ENCODE peak calls at places on chromosome 18, in six cellular contexts. L, F, R, J, Y and C are unnamed samples.

GRCh38 chr18:3619222-3619621 is 169.2 kb downstream of the TGIF1 start:
- DNase-seq in L (no peak), F (no peak), R (no peak), J (no peak), Y (no peak), C (no peak)

GRCh38 chr18:76005632-76006031 is 489.4 kb downstream of the ZNF516 start:
- DNase-seq in L (no peak), F (no peak), R (no peak), J (no peak), Y (no peak), C (no peak)

GRCh38 chr18:76464281-76465259 is 30.5 kb downstream of the ZNF516 start:
- DNase-seq in L (no peak), F (no peak), R (no peak), J (no peak), Y (no peak), C (no peak)

GRCh38 chr18:35186491-35187034 is 54.3 kb upstream of the ZNF397 start:
- DNase-seq in L (no peak), F (no peak), R (no peak), J (no peak), Y (no peak), C (no peak)

GRCh38 chr18:75757951-75758350 is 330.4 kb upstream of the SMIM21 start:
- DNase-seq in L (no peak), F (no peak), R (no peak), J (no peak), Y (no peak), C (no peak)

GRCh38 chr18:269480-270090 is 1.7 kb upstream of the THOC1 start:
- DNase-seq in L (no peak), F (no peak), R (no peak), J (no peak), Y (no peak), C (no peak)

GRCh38 chr18:79567481-79568147 is 112.0 kb upstream of the CTDP1 start:
- DNase-seq in L (no peak), F (no peak), R (peak), J (no peak), Y (peak), C (no peak)

GRCh38 chr18:76466410-76466991 is 28.5 kb downstream of the ZNF516 start:
- DNase-seq in L (no peak), F (no peak), R (no peak), J (no peak), Y (no peak), C (no peak)

GRCh38 chr18:48827321-48828200 is 123.2 kb downstream of the SMAD7 start:
- DNase-seq in L (no peak), F (no peak), R (peak), J (peak), Y (peak), C (no peak)

GRCh38 chr18:48735070-48735676 is 196.3 kb downstream of the CTIF start:
- DNase-seq in L (no peak), F (no peak), R (no peak), J (no peak), Y (peak), C (no peak)

GRCh38 chr18:76686737-76687231 is 135.6 kb upstream of the ZNF236 start:
- DNase-seq in L (peak), F (peak), R (peak), J (peak), Y (peak), C (peak)

GRCh38 chr18:58992301-58993231 is 127.9 kb downstream of the ZNF532 start:
- DNase-seq in L (no peak), F (peak), R (no peak), J (no peak), Y (no peak), C (no peak)

GRCh38 chr18:57683470-57683869 is 61.8 kb upstream of the NARS1 start:
- DNase-seq in L (no peak), F (no peak), R (no peak), J (no peak), Y (no peak), C (no peak)

GRCh38 chr18:49875783-49876182 is 62.5 kb upstream of the ACAA2 start:
- DNase-seq in L (no peak), F (no peak), R (no peak), J (no peak), Y (no peak), C (no peak)

GRCh38 chr18:69974365-69974764 is 26.7 kb upstream of the CD226 start:
- DNase-seq in L (no peak), F (no peak), R (no peak), J (no peak), Y (peak), C (no peak)

GRCh38 chr18:60446821-60447220 is 74.2 kb upstream of the MC4R start:
- DNase-seq in L (no peak), F (no peak), R (no peak), J (no peak), Y (no peak), C (no peak)

GRCh38 chr18:63185979-63186378 is 133.6 kb downstream of the BCL2 start:
- DNase-seq in L (no peak), F (no peak), R (no peak), J (no peak), Y (peak), C (no peak)

GRCh38 chr18:49733896-49734585 is 79.3 kb downstream of the ACAA2 start:
- DNase-seq in L (peak), F (no peak), R (no peak), J (no peak), Y (no peak), C (no peak)

GRCh38 chr18:61334951-61335736 is 1.9 kb downstream of the CDH20 start:
- DNase-seq in L (no peak), F (no peak), R (no peak), J (no peak), Y (no peak), C (no peak)

GRCh38 chr18:33944493-33944892 is 280.2 kb downstream of the NOL4 start:
- DNase-seq in L (no peak), F (no peak), R (no peak), J (no peak), Y (no peak), C (no peak)

GRCh38 chr18:50933684-50934083 is 34.2 kb upstream of the ELAC1 start:
- DNase-seq in L (no peak), F (no peak), R (no peak), J (no peak), Y (no peak), C (peak)

GRCh38 chr18:2572144-2572682 is 856 bp downstream of the NDC80 start:
- DNase-seq in L (no peak), F (no peak), R (no peak), J (no peak), Y (no peak), C (peak)

GRCh38 chr18:61334491-61334850 is 1.2 kb downstream of the CDH20 start:
- DNase-seq in L (no peak), F (no peak), R (no peak), J (no peak), Y (no peak), C (no peak)

GRCh38 chr18:21663615-21664014 is 41.0 kb downstream of the ABHD3 start:
- DNase-seq in L (no peak), F (peak), R (no peak), J (no peak), Y (no peak), C (no peak)

GRCh38 chr18:21110667-21111350 is 804 bp downstream of the ROCK1 start:
- DNase-seq in L (peak), F (peak), R (peak), J (peak), Y (peak), C (peak)

GRCh38 chr18:22332590-22332989 is 85.1 kb downstream of the CTAGE1 start:
- DNase-seq in L (no peak), F (peak), R (no peak), J (no peak), Y (no peak), C (peak)

GRCh38 chr18:26425148-26425531 is 123.2 kb downstream of the KCTD1 start:
- DNase-seq in L (no peak), F (no peak), R (no peak), J (no peak), Y (peak), C (no peak)

GRCh38 chr18:63773616-63774015 is 1.6 kb upstream of the SERPINB7 start:
- DNase-seq in L (no peak), F (no peak), R (no peak), J (no peak), Y (no peak), C (no peak)

GRCh38 chr18:57959278-57959677 is 84.7 kb upstream of the NEDD4L start:
- DNase-seq in L (no peak), F (peak), R (no peak), J (peak), Y (peak), C (peak)

GRCh38 chr18:76823166-76823539 is 796 bp downstream of the ZNF236 start:
- DNase-seq in L (no peak), F (no peak), R (peak), J (no peak), Y (no peak), C (no peak)

GRCh38 chr18:22559414-22560282 is 141.9 kb upstream of the CTAGE1 start:
- DNase-seq in L (peak), F (peak), R (peak), J (peak), Y (peak), C (no peak)

GRCh38 chr18:25306671-25307070 is 45.3 kb downstream of the ZNF521 start:
- DNase-seq in L (no peak), F (no peak), R (no peak), J (no peak), Y (peak), C (no peak)

GRCh38 chr18:8685141-8685913 is 20.0 kb upstream of the MTCL1 start:
- DNase-seq in L (no peak), F (no peak), R (no peak), J (no peak), Y (peak), C (no peak)

GRCh38 chr18:55509631-55510372 is 78.2 kb downstream of the TCF4 start:
- DNase-seq in L (no peak), F (no peak), R (peak), J (no peak), Y (peak), C (no peak)
- TF ChIP-seq POLR2A in L (no peak), F (no peak), R (no peak), J (no peak), Y (peak), C (no peak)

GRCh38 chr18:11147962-11148654 is 1.3 kb downstream of the PIEZO2 start:
- DNase-seq in L (no peak), F (no peak), R (no peak), J (no peak), Y (no peak), C (no peak)
- TF ChIP-seq POLR2A in L (no peak), F (no peak), R (no peak), J (no peak), Y (no peak), C (no peak)

GRCh38 chr18:7273301-7273911 is 42.5 kb downstream of the LRRC30 start:
- DNase-seq in L (peak), F (no peak), R (peak), J (peak), Y (peak), C (no peak)
- TF ChIP-seq POLR2A in L (no peak), F (no peak), R (no peak), J (no peak), Y (no peak), C (no peak)

GRCh38 chr18:31500161-31500688 is 2.2 kb downstream of the DSG2 start:
- DNase-seq in L (no peak), F (no peak), R (no peak), J (no peak), Y (no peak), C (no peak)

GRCh38 chr18:31499157-31499524 is 1.2 kb downstream of the DSG2 start:
- DNase-seq in L (no peak), F (no peak), R (no peak), J (no peak), Y (no peak), C (no peak)

GRCh38 chr18:31497404-31497710 is 620 bp upstream of the DSG2 start:
- DNase-seq in L (no peak), F (no peak), R (no peak), J (no peak), Y (no peak), C (no peak)

GRCh38 chr18:31498450-31499156 is 626 bp downstream of the DSG2 start:
- DNase-seq in L (peak), F (no peak), R (no peak), J (no peak), Y (no peak), C (no peak)

GRCh38 chr18:31497711-31498449 is at the start of gene DSG2:
- DNase-seq in L (peak), F (peak), R (peak), J (peak), Y (no peak), C (peak)
- TF ChIP-seq POLR2A in L (peak), F (peak), R (no peak), J (no peak), Y (no peak), C (no peak)

DNA sequence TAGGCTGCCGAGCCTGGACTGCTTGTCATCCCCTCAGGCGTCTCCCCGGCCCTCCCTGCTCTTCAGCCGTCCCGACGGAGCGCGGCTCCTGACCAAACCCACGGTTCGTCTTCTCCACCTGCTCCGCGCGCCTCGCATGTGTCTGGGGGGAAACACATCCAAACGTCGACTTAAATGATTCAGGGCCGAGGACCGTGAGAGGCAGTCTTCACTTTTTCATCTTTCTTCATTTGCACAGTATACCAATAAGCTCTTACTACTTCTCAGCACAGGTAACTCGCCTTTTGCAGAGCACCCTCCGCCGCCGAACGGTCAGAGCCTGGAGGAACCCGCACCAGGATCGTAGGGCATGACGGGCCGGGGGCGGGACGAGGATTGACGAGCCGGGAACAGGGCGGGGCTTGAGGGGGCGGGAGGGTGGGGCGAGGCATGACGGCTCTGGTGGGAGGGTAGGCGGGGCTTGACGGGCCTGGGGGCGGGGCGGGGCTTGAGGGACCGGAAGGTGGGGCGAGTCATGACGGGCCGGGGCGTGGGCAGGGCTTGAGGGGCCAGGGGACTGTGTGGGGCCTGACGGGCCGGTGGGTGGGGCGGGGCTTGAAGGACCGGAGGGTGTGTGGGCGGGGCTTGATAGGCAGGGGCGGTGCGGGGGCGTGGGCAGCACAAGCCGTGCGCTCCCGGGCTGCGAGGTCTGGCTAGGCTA is at the start of gene SEH1L:
- DNase-seq in L (peak), F (peak), R (peak), J (peak), Y (peak), C (peak)
- TF ChIP-seq POLR2A in L (peak), F (peak), R (no peak), J (no peak), Y (peak), C (peak)

GRCh38 chr18:9708057-9708881 is at the start of gene RAB31:
- DNase-seq in L (peak), F (peak), R (peak), J (peak), Y (peak), C (peak)
- TF ChIP-seq POLR2A in L (peak), F (peak), R (no peak), J (no peak), Y (peak), C (peak)

GRCh38 chr18:10525563-10526210 is at the start of gene NAPG:
- DNase-seq in L (peak), F (peak), R (peak), J (peak), Y (peak), C (peak)
- TF ChIP-seq POLR2A in L (no peak), F (peak), R (no peak), J (no peak), Y (peak), C (peak)